ENCODE peak calls at places on chromosomes 13 and 19, in six cellular contexts. One of them, this sample, is unnamed. For H3K36me3, the result is how much of the 10 kb centered on the place peaks cover.

GRCh38 chr19:33401683-33402420 is 28.3 kb downstream of the CEBPG start:
- DNase-seq in lung: no peak
- DNase-seq in kidney: peak
- DNase-seq in sigmoid colon: peak
- DNase-seq in right atrium auricular region: no peak
- DNase-seq in ovary: peak
- DNase-seq in this sample: no peak

GRCh38 chr19:1455336-1456120 is 5.6 kb downstream of the APC2 start:
- DNase-seq in ovary: no peak
- DNase-seq in kidney: peak
- DNase-seq in right atrium auricular region: no peak
- DNase-seq in sigmoid colon: no peak
- DNase-seq in lung: peak
- DNase-seq in this sample: peak

GRCh38 chr19:40466219-40467006 is at the start of gene SPTBN4:
- DNase-seq in kidney: peak
- DNase-seq in lung: peak
- DNase-seq in sigmoid colon: peak
- DNase-seq in right atrium auricular region: no peak
- DNase-seq in ovary: no peak
- DNase-seq in this sample: no peak

GRCh38 chr13:20461481-20461859 is 64.2 kb downstream of the CRYL1 start:
- DNase-seq in right atrium auricular region: no peak
- DNase-seq in lung: no peak
- DNase-seq in sigmoid colon: no peak
- DNase-seq in ovary: no peak
- DNase-seq in kidney: no peak
- DNase-seq in this sample: no peak

GRCh38 chr19:35348909-35349611 is 1.4 kb downstream of the FFAR1 start:
- DNase-seq in sigmoid colon: peak
- DNase-seq in right atrium auricular region: no peak
- DNase-seq in lung: no peak
- DNase-seq in ovary: peak
- DNase-seq in kidney: peak
- DNase-seq in this sample: no peak

GRCh38 chr13:31747966-31748365 is 8.6 kb downstream of the RXFP2 start:
- DNase-seq in kidney: no peak
- DNase-seq in lung: no peak
- DNase-seq in ovary: no peak
- DNase-seq in right atrium auricular region: no peak
- DNase-seq in sigmoid colon: no peak
- DNase-seq in this sample: no peak

GRCh38 chr19:6667114-6667627 is 2.8 kb downstream of the TNFSF14 start:
- DNase-seq in lung: peak
- DNase-seq in ovary: no peak
- DNase-seq in sigmoid colon: no peak
- DNase-seq in kidney: no peak
- DNase-seq in right atrium auricular region: no peak
- DNase-seq in this sample: no peak

GRCh38 chr19:28977826-28978225 is 235.1 kb downstream of the UQCRFS1 start:
- DNase-seq in kidney: no peak
- DNase-seq in ovary: no peak
- DNase-seq in sigmoid colon: no peak
- DNase-seq in lung: no peak
- DNase-seq in right atrium auricular region: no peak
- DNase-seq in this sample: no peak

GRCh38 chr19:17346109-17346671 is 8.8 kb downstream of the GTPBP3 start:
- DNase-seq in lung: peak
- DNase-seq in right atrium auricular region: peak
- DNase-seq in kidney: peak
- DNase-seq in sigmoid colon: peak
- DNase-seq in ovary: peak
- DNase-seq in this sample: peak

GRCh38 chr13:110676057-110676510 is 29.8 kb downstream of the CARS2 start:
- DNase-seq in sigmoid colon: no peak
- DNase-seq in right atrium auricular region: no peak
- DNase-seq in ovary: no peak
- DNase-seq in lung: no peak
- DNase-seq in kidney: no peak
- DNase-seq in this sample: no peak

GRCh38 chr19:23075031-23075733 is 41.6 kb upstream of the ZNF730 start:
- DNase-seq in ovary: peak
- DNase-seq in lung: peak
- DNase-seq in right atrium auricular region: peak
- DNase-seq in sigmoid colon: peak
- DNase-seq in kidney: peak
- DNase-seq in this sample: peak

GRCh38 chr19:11159598-11160001 is 4.0 kb upstream of the SPC24 start:
- DNase-seq in right atrium auricular region: peak
- DNase-seq in kidney: no peak
- DNase-seq in lung: no peak
- DNase-seq in sigmoid colon: peak
- DNase-seq in ovary: no peak
- DNase-seq in this sample: no peak

GRCh38 chr13:94706854-94707399 is 5.4 kb downstream of the SOX21 start:
- DNase-seq in ovary: no peak
- DNase-seq in kidney: no peak
- DNase-seq in right atrium auricular region: no peak
- DNase-seq in sigmoid colon: no peak
- DNase-seq in lung: no peak
- DNase-seq in this sample: no peak

GRCh38 chr19:1747285-1748114 is 5.8 kb upstream of the ONECUT3 start:
- DNase-seq in kidney: peak
- DNase-seq in right atrium auricular region: no peak
- DNase-seq in ovary: no peak
- DNase-seq in sigmoid colon: no peak
- DNase-seq in lung: no peak
- DNase-seq in this sample: no peak

GRCh38 chr19:3162418-3163229 is 15.9 kb upstream of the S1PR4 start:
- DNase-seq in ovary: no peak
- DNase-seq in right atrium auricular region: no peak
- DNase-seq in kidney: peak
- DNase-seq in lung: no peak
- DNase-seq in sigmoid colon: no peak
- DNase-seq in this sample: no peak

GRCh38 chr13:84037937-84038464 is 155.7 kb upstream of the SLITRK1 start:
- DNase-seq in kidney: no peak
- DNase-seq in sigmoid colon: no peak
- DNase-seq in lung: no peak
- DNase-seq in right atrium auricular region: no peak
- DNase-seq in ovary: no peak
- DNase-seq in this sample: no peak

GRCh38 chr19:48271531-48272151 is 1.8 kb downstream of the ZNF114 start:
- DNase-seq in kidney: peak
- DNase-seq in ovary: peak
- DNase-seq in right atrium auricular region: no peak
- DNase-seq in sigmoid colon: no peak
- DNase-seq in lung: peak
- DNase-seq in this sample: no peak

GRCh38 chr19:13057147-13057572 is 45.5 kb downstream of the LYL1 start:
- DNase-seq in ovary: no peak
- DNase-seq in right atrium auricular region: no peak
- DNase-seq in sigmoid colon: no peak
- DNase-seq in lung: no peak
- DNase-seq in kidney: no peak
- DNase-seq in this sample: no peak

GRCh38 chr19:12603714-12604113 is 6.9 kb downstream of the ZNF490 start:
- DNase-seq in sigmoid colon: no peak
- DNase-seq in kidney: no peak
- DNase-seq in ovary: no peak
- DNase-seq in lung: no peak
- DNase-seq in right atrium auricular region: no peak
- DNase-seq in this sample: no peak

GRCh38 chr13:93116809-93117208 is 109.8 kb upstream of the GPC6 start:
- DNase-seq in lung: no peak
- DNase-seq in kidney: no peak
- DNase-seq in ovary: no peak
- DNase-seq in sigmoid colon: no peak
- DNase-seq in right atrium auricular region: no peak
- DNase-seq in this sample: peak

GRCh38 chr13:39062004-39062403 is 23.7 kb downstream of the NHLRC3 start:
- DNase-seq in lung: no peak
- DNase-seq in kidney: no peak
- DNase-seq in sigmoid colon: no peak
- DNase-seq in ovary: no peak
- DNase-seq in right atrium auricular region: no peak
- DNase-seq in this sample: no peak

DNA sequence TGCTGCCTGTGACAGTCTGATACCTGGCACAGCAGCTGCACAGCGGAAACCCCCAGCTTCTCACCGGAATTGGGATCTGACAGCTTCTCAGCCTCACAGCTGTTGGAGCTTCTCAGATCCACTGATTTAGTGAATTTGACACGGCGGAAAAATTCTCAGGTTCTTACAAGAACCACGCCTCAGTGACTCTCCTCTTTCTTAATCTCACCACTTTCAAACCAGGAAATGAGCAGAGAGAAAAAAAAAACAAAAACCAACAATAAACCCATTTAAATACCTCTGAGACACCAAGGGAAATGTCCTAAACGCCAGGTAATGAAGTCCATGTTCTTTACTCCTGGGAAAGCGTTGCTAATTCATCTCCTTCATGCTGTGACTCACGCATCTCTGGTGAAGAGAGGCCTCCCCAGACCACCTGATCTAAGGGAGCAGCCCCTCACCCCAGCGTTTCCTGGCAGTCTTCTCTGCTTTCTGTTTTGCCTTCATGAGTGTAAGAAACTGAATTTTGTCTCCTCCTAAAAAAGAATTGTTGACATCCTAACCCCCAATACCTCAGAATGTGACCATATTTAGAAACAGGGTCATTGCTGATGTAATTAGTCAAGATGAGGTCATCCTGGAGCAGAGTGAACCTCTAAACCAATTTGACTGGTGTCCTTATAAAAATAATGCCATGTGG is 15.9 kb upstream of the IZUMO2 start:
- DNase-seq in lung: no peak
- DNase-seq in right atrium auricular region: no peak
- DNase-seq in ovary: no peak
- DNase-seq in sigmoid colon: no peak
- DNase-seq in kidney: no peak
- DNase-seq in this sample: no peak
- H3K27ac ChIP-seq in lung: no peak
- H3K27ac ChIP-seq in right atrium auricular region: no peak
- H3K27ac ChIP-seq in ovary: no peak
- H3K27ac ChIP-seq in sigmoid colon: no peak
- H3K27ac ChIP-seq in kidney: no peak
- H3K27ac ChIP-seq in this sample: no peak

GRCh38 chr19:41619018-41619571 is 7.8 kb downstream of the CEACAM4 start:
- DNase-seq in right atrium auricular region: no peak
- DNase-seq in sigmoid colon: no peak
- DNase-seq in lung: no peak
- DNase-seq in ovary: no peak
- DNase-seq in kidney: no peak
- DNase-seq in this sample: no peak
- H3K36me3 ChIP-seq in right atrium auricular region: under half
- H3K36me3 ChIP-seq in sigmoid colon: under half
- H3K36me3 ChIP-seq in lung: under half
- H3K36me3 ChIP-seq in ovary: under half
- H3K36me3 ChIP-seq in kidney: under half
- H3K36me3 ChIP-seq in this sample: under half

DNA sequence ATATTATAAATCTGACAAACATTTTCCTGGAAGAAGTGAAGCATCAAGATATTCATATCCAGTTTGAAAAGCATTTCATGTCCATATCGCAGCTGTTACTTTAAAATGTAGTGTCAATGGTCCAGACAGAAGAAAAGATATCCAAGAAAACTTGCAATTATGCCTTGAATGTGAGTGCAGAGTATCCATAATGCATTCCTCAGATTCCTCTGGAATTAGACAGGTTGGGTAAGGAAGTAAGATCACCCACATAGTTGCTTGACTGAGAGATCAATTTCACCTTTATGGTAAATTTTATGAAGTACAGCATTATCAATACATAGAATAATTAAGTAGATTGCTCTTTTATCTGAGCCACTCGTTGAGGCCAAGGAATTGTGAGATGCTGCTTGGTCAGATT is 327.0 kb upstream of the SLITRK5 start:
- DNase-seq in sigmoid colon: no peak
- DNase-seq in lung: no peak
- DNase-seq in right atrium auricular region: no peak
- DNase-seq in ovary: no peak
- DNase-seq in kidney: no peak
- DNase-seq in this sample: no peak
- TF ChIP-seq CTCF in sigmoid colon: no peak
- TF ChIP-seq CTCF in lung: no peak
- TF ChIP-seq CTCF in right atrium auricular region: no peak
- TF ChIP-seq CTCF in ovary: no peak
- TF ChIP-seq CTCF in kidney: no peak
- TF ChIP-seq CTCF in this sample: no peak

GRCh38 chr19:38647368-38647965 is at the start of gene ACTN4:
- DNase-seq in right atrium auricular region: peak
- DNase-seq in kidney: peak
- DNase-seq in lung: peak
- DNase-seq in sigmoid colon: peak
- DNase-seq in ovary: peak
- DNase-seq in this sample: peak
- H3K27ac ChIP-seq in right atrium auricular region: peak
- H3K27ac ChIP-seq in kidney: peak
- H3K27ac ChIP-seq in lung: peak
- H3K27ac ChIP-seq in sigmoid colon: peak
- H3K27ac ChIP-seq in ovary: peak
- H3K27ac ChIP-seq in this sample: peak

GRCh38 chr19:38673030-38673429 is 25.6 kb downstream of the ACTN4 start:
- DNase-seq in sigmoid colon: no peak
- DNase-seq in right atrium auricular region: no peak
- DNase-seq in lung: no peak
- DNase-seq in ovary: no peak
- DNase-seq in kidney: peak
- DNase-seq in this sample: no peak
- H3K36me3 ChIP-seq in sigmoid colon: under half
- H3K36me3 ChIP-seq in right atrium auricular region: under half
- H3K36me3 ChIP-seq in lung: under half
- H3K36me3 ChIP-seq in ovary: under half
- H3K36me3 ChIP-seq in kidney: under half
- H3K36me3 ChIP-seq in this sample: half or more

DNA sequence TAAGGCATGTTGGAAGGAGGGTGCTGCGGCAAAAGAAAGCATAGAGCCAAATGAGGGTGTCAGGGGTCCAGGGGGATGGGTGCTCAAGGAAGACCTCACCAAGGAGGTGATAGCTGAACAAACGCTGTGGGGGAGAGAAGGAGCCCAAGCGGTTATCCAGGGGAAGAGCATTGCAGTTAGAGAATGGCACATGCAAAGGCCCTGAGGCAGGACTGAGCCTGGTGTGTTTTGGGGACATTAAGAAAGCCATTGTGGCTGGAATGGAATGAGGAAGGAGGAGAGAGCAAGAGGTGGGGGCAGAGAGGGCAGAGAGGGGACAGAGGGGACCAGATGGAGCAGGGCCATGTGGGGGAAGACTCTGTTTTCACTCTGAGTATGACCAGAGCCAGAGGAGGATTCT is 6.1 kb upstream of the MYH14 start:
- DNase-seq in lung: no peak
- DNase-seq in kidney: no peak
- DNase-seq in sigmoid colon: no peak
- DNase-seq in ovary: no peak
- DNase-seq in right atrium auricular region: no peak
- DNase-seq in this sample: no peak
- TF ChIP-seq CTCF in lung: no peak
- TF ChIP-seq CTCF in kidney: no peak
- TF ChIP-seq CTCF in sigmoid colon: no peak
- TF ChIP-seq CTCF in ovary: no peak
- TF ChIP-seq CTCF in right atrium auricular region: no peak
- TF ChIP-seq CTCF in this sample: no peak

This sample was measured in WERI-Rb-1.